ENCODE peak calls at places on chromosome 19, in five cellular contexts. One of them, this sample, is unnamed.
A peak's percentile ranks its signal among the peaks of the same experiment; 100 is the strongest.

GRCh38 chr19:16521715-16522289 is 20.4 kb downstream of the CHERP start:
- DNase-seq in CD4-positive, CD25-positive, alpha-beta regulatory T cell: no peak
- DNase-seq in SW480: no peak
- DNase-seq in NCI-H187: no peak
- DNase-seq in HAP-1: no peak
- DNase-seq in this sample: no peak

GRCh38 chr19:55173717-55174409 is 6.2 kb downstream of the SYT5 start:
- DNase-seq in NCI-H187: no peak
- DNase-seq in HAP-1: peak; percentile 93
- DNase-seq in SW480: peak; percentile 77
- DNase-seq in CD4-positive, CD25-positive, alpha-beta regulatory T cell: no peak
- DNase-seq in this sample: peak; percentile 82

GRCh38 chr19:46533085-46534081 is 37.7 kb upstream of the PNMA8B start:
- DNase-seq in HAP-1: no peak
- DNase-seq in NCI-H187: no peak
- DNase-seq in CD4-positive, CD25-positive, alpha-beta regulatory T cell: no peak
- DNase-seq in SW480: no peak
- DNase-seq in this sample: peak; percentile 21

GRCh38 chr19:41352609-41353465 is 885 bp downstream of the TGFB1 start:
- DNase-seq in SW480: peak; percentile 77
- DNase-seq in CD4-positive, CD25-positive, alpha-beta regulatory T cell: peak; percentile 80
- DNase-seq in HAP-1: peak; percentile 78
- DNase-seq in NCI-H187: no peak
- DNase-seq in this sample: peak; percentile 86

GRCh38 chr19:20124879-20125278 is 42.1 kb upstream of the ZNF486 start:
- DNase-seq in HAP-1: no peak
- DNase-seq in CD4-positive, CD25-positive, alpha-beta regulatory T cell: no peak
- DNase-seq in NCI-H187: no peak
- DNase-seq in SW480: no peak
- DNase-seq in this sample: no peak

GRCh38 chr19:46353730-46354528 is 7.0 kb downstream of the PPP5C start:
- DNase-seq in SW480: no peak
- DNase-seq in HAP-1: no peak
- DNase-seq in CD4-positive, CD25-positive, alpha-beta regulatory T cell: no peak
- DNase-seq in NCI-H187: no peak
- DNase-seq in this sample: no peak

GRCh38 chr19:4379383-4380253 is 20.7 kb downstream of the SH3GL1 start:
- DNase-seq in CD4-positive, CD25-positive, alpha-beta regulatory T cell: peak; percentile 27
- DNase-seq in HAP-1: no peak
- DNase-seq in SW480: peak; percentile 85
- DNase-seq in NCI-H187: no peak
- DNase-seq in this sample: peak; percentile 35

GRCh38 chr19:7912697-7913564 is 1.7 kb upstream of the TGFBR3L start:
- DNase-seq in HAP-1: no peak
- DNase-seq in SW480: no peak
- DNase-seq in NCI-H187: no peak
- DNase-seq in CD4-positive, CD25-positive, alpha-beta regulatory T cell: no peak
- DNase-seq in this sample: no peak

GRCh38 chr19:31461814-31462539 is 112.7 kb upstream of the TSHZ3 start:
- DNase-seq in NCI-H187: no peak
- DNase-seq in HAP-1: no peak
- DNase-seq in SW480: no peak
- DNase-seq in CD4-positive, CD25-positive, alpha-beta regulatory T cell: no peak
- DNase-seq in this sample: no peak

GRCh38 chr19:4374451-4375163 is 25.7 kb downstream of the SH3GL1 start:
- DNase-seq in HAP-1: no peak
- DNase-seq in SW480: peak; percentile 87
- DNase-seq in CD4-positive, CD25-positive, alpha-beta regulatory T cell: no peak
- DNase-seq in NCI-H187: no peak
- DNase-seq in this sample: peak; percentile 83

This sample was measured in DMS53.